ENCODE peak calls at places on chromosomes 5 and 9, in ten cellular contexts. One of them, this sample, is unnamed.

GRCh38 chr9:112325600-112325999 is 7.8 kb downstream of the PTBP3 start:
- DNase-seq in ovary: no peak
- DNase-seq in CD8-positive, alpha-beta memory T cell: no peak
- DNase-seq in lower lobe of right lung: no peak
- DNase-seq in prostate gland: peak; percentile 12
- DNase-seq in GM06990: no peak
- DNase-seq in lung: no peak
- DNase-seq in astrocyte: no peak
- DNase-seq in adrenal gland: no peak
- DNase-seq in fibroblast of pulmonary artery: no peak
- DNase-seq in this sample: no peak

GRCh38 chr5:180595381-180596114 is 4.2 kb upstream of the SCGB3A1 start:
- DNase-seq in fibroblast of pulmonary artery: no peak
- DNase-seq in CD8-positive, alpha-beta memory T cell: no peak
- DNase-seq in ovary: no peak
- DNase-seq in astrocyte: no peak
- DNase-seq in lower lobe of right lung: peak; percentile 55
- DNase-seq in adrenal gland: no peak
- DNase-seq in GM06990: no peak
- DNase-seq in lung: peak; percentile 34
- DNase-seq in prostate gland: peak; percentile 71
- DNase-seq in this sample: no peak

GRCh38 chr5:5250758-5251157 is 110.6 kb downstream of the ADAMTS16 start:
- DNase-seq in ovary: no peak
- DNase-seq in fibroblast of pulmonary artery: no peak
- DNase-seq in GM06990: no peak
- DNase-seq in prostate gland: no peak
- DNase-seq in CD8-positive, alpha-beta memory T cell: no peak
- DNase-seq in astrocyte: no peak
- DNase-seq in lower lobe of right lung: no peak
- DNase-seq in lung: no peak
- DNase-seq in adrenal gland: no peak
- DNase-seq in this sample: no peak

GRCh38 chr9:120941046-120941770 is 14.6 kb upstream of the TRAF1 start:
- DNase-seq in GM06990: no peak
- DNase-seq in fibroblast of pulmonary artery: peak; percentile 63
- DNase-seq in prostate gland: no peak
- DNase-seq in lung: no peak
- DNase-seq in lower lobe of right lung: no peak
- DNase-seq in adrenal gland: no peak
- DNase-seq in ovary: no peak
- DNase-seq in CD8-positive, alpha-beta memory T cell: no peak
- DNase-seq in astrocyte: peak; percentile 36
- DNase-seq in this sample: no peak

GRCh38 chr9:42852133-42852532 is 668.7 kb downstream of the SPATA31A6 start:
- DNase-seq in adrenal gland: peak; percentile 54
- DNase-seq in ovary: no peak
- DNase-seq in GM06990: peak; percentile 1
- DNase-seq in astrocyte: no peak
- DNase-seq in CD8-positive, alpha-beta memory T cell: no peak
- DNase-seq in prostate gland: no peak
- DNase-seq in lung: no peak
- DNase-seq in fibroblast of pulmonary artery: peak; percentile 3
- DNase-seq in lower lobe of right lung: no peak
- DNase-seq in this sample: no peak

GRCh38 chr5:91207248-91207647 is 175.9 kb downstream of the ARRDC3 start:
- DNase-seq in lung: no peak
- DNase-seq in prostate gland: no peak
- DNase-seq in ovary: no peak
- DNase-seq in adrenal gland: no peak
- DNase-seq in CD8-positive, alpha-beta memory T cell: no peak
- DNase-seq in GM06990: no peak
- DNase-seq in astrocyte: peak; percentile 24
- DNase-seq in lower lobe of right lung: no peak
- DNase-seq in fibroblast of pulmonary artery: peak; percentile 23
- DNase-seq in this sample: no peak

GRCh38 chr5:122129332-122129731 is at the start of gene ZNF474:
- DNase-seq in CD8-positive, alpha-beta memory T cell: no peak
- DNase-seq in adrenal gland: no peak
- DNase-seq in lower lobe of right lung: no peak
- DNase-seq in prostate gland: peak; percentile 22
- DNase-seq in lung: no peak
- DNase-seq in ovary: no peak
- DNase-seq in fibroblast of pulmonary artery: peak; percentile 97
- DNase-seq in astrocyte: peak; percentile 97
- DNase-seq in GM06990: no peak
- DNase-seq in this sample: peak; percentile 92

GRCh38 chr9:116574027-116574679 is 113.0 kb upstream of the TRIM32 start:
- DNase-seq in lung: peak; percentile 56
- DNase-seq in prostate gland: no peak
- DNase-seq in fibroblast of pulmonary artery: peak; percentile 30
- DNase-seq in adrenal gland: no peak
- DNase-seq in astrocyte: no peak
- DNase-seq in CD8-positive, alpha-beta memory T cell: no peak
- DNase-seq in ovary: no peak
- DNase-seq in GM06990: no peak
- DNase-seq in lower lobe of right lung: no peak
- DNase-seq in this sample: no peak

GRCh38 chr5:170960567-170960966 is 98.7 kb downstream of the RANBP17 start:
- DNase-seq in GM06990: no peak
- DNase-seq in prostate gland: no peak
- DNase-seq in lung: no peak
- DNase-seq in CD8-positive, alpha-beta memory T cell: no peak
- DNase-seq in astrocyte: no peak
- DNase-seq in adrenal gland: no peak
- DNase-seq in fibroblast of pulmonary artery: peak; percentile 24
- DNase-seq in lower lobe of right lung: no peak
- DNase-seq in ovary: no peak
- DNase-seq in this sample: no peak

GRCh38 chr5:39158127-39158593 is 61.2 kb downstream of the FYB1 start:
- DNase-seq in lung: no peak
- DNase-seq in astrocyte: no peak
- DNase-seq in prostate gland: no peak
- DNase-seq in ovary: no peak
- DNase-seq in lower lobe of right lung: peak; percentile 52
- DNase-seq in GM06990: no peak
- DNase-seq in adrenal gland: no peak
- DNase-seq in fibroblast of pulmonary artery: peak; percentile 68
- DNase-seq in CD8-positive, alpha-beta memory T cell: no peak
- DNase-seq in this sample: no peak

GRCh38 chr9:137159105-137160053 is 10.5 kb downstream of the LRRC26 start:
- DNase-seq in GM06990: no peak
- DNase-seq in lower lobe of right lung: no peak
- DNase-seq in ovary: no peak
- DNase-seq in prostate gland: no peak
- DNase-seq in adrenal gland: no peak
- DNase-seq in lung: no peak
- DNase-seq in fibroblast of pulmonary artery: no peak
- DNase-seq in CD8-positive, alpha-beta memory T cell: no peak
- DNase-seq in astrocyte: no peak
- DNase-seq in this sample: no peak

GRCh38 chr5:3856036-3856435 is 260.4 kb downstream of the IRX1 start:
- DNase-seq in CD8-positive, alpha-beta memory T cell: no peak
- DNase-seq in astrocyte: no peak
- DNase-seq in adrenal gland: no peak
- DNase-seq in prostate gland: no peak
- DNase-seq in ovary: no peak
- DNase-seq in lung: no peak
- DNase-seq in lower lobe of right lung: no peak
- DNase-seq in fibroblast of pulmonary artery: no peak
- DNase-seq in GM06990: no peak
- DNase-seq in this sample: no peak

GRCh38 chr5:3854069-3854741 is 258.6 kb downstream of the IRX1 start:
- DNase-seq in prostate gland: no peak
- DNase-seq in CD8-positive, alpha-beta memory T cell: no peak
- DNase-seq in fibroblast of pulmonary artery: no peak
- DNase-seq in GM06990: no peak
- DNase-seq in ovary: no peak
- DNase-seq in adrenal gland: no peak
- DNase-seq in lower lobe of right lung: no peak
- DNase-seq in lung: no peak
- DNase-seq in astrocyte: no peak
- DNase-seq in this sample: no peak

GRCh38 chr5:3853366-3853765 is 257.7 kb downstream of the IRX1 start:
- DNase-seq in CD8-positive, alpha-beta memory T cell: no peak
- DNase-seq in astrocyte: no peak
- DNase-seq in ovary: no peak
- DNase-seq in prostate gland: no peak
- DNase-seq in fibroblast of pulmonary artery: no peak
- DNase-seq in lung: no peak
- DNase-seq in lower lobe of right lung: no peak
- DNase-seq in GM06990: no peak
- DNase-seq in adrenal gland: no peak
- DNase-seq in this sample: no peak

DNA sequence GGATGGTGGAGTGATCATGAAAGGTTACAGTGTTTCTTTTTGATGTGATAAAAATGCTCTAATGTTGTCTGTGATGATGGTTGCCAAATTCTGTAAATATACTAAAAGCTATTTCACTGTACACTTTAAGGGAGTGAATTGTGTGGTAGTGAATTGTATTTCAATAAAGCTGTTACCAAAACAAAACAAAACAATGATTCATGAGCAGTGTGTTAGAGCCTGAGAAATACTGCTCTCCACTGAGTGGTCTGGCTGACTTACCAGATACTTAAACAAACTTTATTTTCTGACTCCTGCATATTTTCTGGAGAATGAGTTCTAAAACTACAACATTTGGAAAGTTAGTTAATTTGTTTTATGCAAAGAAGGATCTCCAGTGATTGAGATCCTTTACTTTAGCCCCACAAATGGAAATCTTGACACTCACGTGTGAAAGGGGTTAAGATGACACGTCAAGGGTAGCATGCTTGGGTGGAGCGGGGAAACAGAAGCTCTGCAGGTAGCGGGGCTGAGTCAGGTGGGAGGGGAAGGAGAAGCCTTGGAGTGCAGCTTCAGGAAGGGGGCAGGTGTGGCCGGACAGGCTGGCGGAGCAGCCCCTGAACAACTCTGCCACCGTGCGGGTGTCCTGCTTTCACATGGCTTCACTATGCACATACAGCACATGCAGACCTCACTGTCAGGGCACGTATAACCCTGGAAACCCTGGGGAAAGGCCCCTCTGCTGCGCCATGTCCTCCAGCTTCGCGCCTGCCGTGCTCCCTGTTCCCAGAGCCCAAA is 256.7 kb downstream of the IRX1 start:
- DNase-seq in lung: no peak
- DNase-seq in CD8-positive, alpha-beta memory T cell: no peak
- DNase-seq in lower lobe of right lung: no peak
- DNase-seq in GM06990: no peak
- DNase-seq in fibroblast of pulmonary artery: no peak
- DNase-seq in prostate gland: no peak
- DNase-seq in adrenal gland: no peak
- DNase-seq in astrocyte: no peak
- DNase-seq in ovary: no peak
- DNase-seq in this sample: no peak
- H3K4me3 ChIP-seq in lung: no peak overlapping the region
- H3K4me3 ChIP-seq in CD8-positive, alpha-beta memory T cell: no peak overlapping the region
- H3K4me3 ChIP-seq in lower lobe of right lung: no peak overlapping the region
- H3K4me3 ChIP-seq in GM06990: no peak overlapping the region
- H3K4me3 ChIP-seq in fibroblast of pulmonary artery: no peak overlapping the region
- H3K4me3 ChIP-seq in prostate gland: no peak overlapping the region
- H3K4me3 ChIP-seq in adrenal gland: no peak overlapping the region
- H3K4me3 ChIP-seq in astrocyte: no peak overlapping the region
- H3K4me3 ChIP-seq in ovary: no peak overlapping the region
- H3K4me3 ChIP-seq in this sample: no peak overlapping the region

DNA sequence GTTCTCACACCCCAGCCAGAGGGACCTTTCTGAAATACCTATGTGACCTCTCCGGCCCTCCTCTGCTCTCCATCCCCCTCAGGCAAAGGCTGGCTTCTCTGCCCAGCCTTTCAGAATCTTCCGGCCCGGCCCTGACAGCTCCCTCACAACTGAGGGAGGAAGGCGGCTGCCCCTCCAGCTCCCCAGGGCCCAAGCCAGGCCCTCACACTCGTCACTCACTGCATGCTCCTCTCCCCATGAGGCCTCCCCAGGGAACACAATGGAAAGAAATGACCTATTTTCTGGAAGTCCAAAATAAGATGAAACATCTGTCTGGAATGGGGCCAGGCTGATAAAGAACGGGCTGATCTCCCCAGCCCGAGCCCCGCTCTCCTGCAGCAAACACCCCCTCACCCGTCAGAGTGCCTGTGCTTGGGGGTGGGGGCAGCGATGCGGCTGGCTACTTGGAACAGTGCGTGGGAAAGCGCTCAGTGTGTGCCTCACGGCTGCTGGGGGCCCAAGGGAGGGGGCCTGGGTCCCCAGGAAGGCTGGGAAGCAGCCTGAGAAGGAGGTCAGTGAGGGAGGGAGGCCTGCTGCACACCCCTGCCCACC is 11.3 kb downstream of the PDGFRB start:
- DNase-seq in CD8-positive, alpha-beta memory T cell: no peak
- DNase-seq in prostate gland: no peak
- DNase-seq in ovary: peak; percentile 84
- DNase-seq in lung: peak; percentile 35
- DNase-seq in GM06990: no peak
- DNase-seq in adrenal gland: peak; percentile 81
- DNase-seq in astrocyte: peak; percentile 76
- DNase-seq in lower lobe of right lung: no peak
- DNase-seq in fibroblast of pulmonary artery: peak; percentile 96
- DNase-seq in this sample: peak; percentile 94
- H3K4me3 ChIP-seq in CD8-positive, alpha-beta memory T cell: no peak overlapping the region
- H3K4me3 ChIP-seq in prostate gland: no peak overlapping the region
- H3K4me3 ChIP-seq in ovary: peak overlapping the region; percentile 29
- H3K4me3 ChIP-seq in lung: no peak overlapping the region
- H3K4me3 ChIP-seq in GM06990: no peak overlapping the region
- H3K4me3 ChIP-seq in adrenal gland: no peak overlapping the region
- H3K4me3 ChIP-seq in astrocyte: no peak overlapping the region
- H3K4me3 ChIP-seq in lower lobe of right lung: peak overlapping the region; percentile 22
- H3K4me3 ChIP-seq in fibroblast of pulmonary artery: peak overlapping the region; percentile 29
- H3K4me3 ChIP-seq in this sample: peak overlapping the region; percentile 17

DNA sequence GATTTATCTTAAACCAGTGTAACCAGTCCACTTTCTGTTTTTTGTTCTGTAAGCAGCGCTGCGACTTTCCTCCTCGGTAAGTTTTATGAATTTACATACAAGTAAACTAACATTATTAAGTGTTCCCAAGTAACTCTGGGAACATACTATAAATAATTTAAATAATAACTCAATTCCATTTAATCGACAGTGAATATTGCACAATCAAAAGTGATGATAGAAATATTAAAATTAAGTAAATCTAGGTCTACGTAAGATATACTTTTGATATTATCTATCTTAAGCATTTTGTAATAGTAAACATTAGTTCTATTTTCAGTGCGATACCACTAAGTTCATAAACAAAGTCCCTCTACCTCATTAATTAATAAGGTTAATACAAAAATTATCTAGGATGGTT is 7.8 kb downstream of the NFIB start:
- DNase-seq in adrenal gland: no peak
- DNase-seq in GM06990: no peak
- DNase-seq in fibroblast of pulmonary artery: no peak
- DNase-seq in ovary: no peak
- DNase-seq in CD8-positive, alpha-beta memory T cell: no peak
- DNase-seq in astrocyte: no peak
- DNase-seq in lower lobe of right lung: no peak
- DNase-seq in prostate gland: no peak
- DNase-seq in lung: no peak
- DNase-seq in this sample: no peak
- H3K4me3 ChIP-seq in adrenal gland: no peak overlapping the region
- H3K4me3 ChIP-seq in GM06990: no peak overlapping the region
- H3K4me3 ChIP-seq in fibroblast of pulmonary artery: no peak overlapping the region
- H3K4me3 ChIP-seq in ovary: no peak overlapping the region
- H3K4me3 ChIP-seq in CD8-positive, alpha-beta memory T cell: no peak overlapping the region
- H3K4me3 ChIP-seq in astrocyte: no peak overlapping the region
- H3K4me3 ChIP-seq in lower lobe of right lung: no peak overlapping the region
- H3K4me3 ChIP-seq in prostate gland: no peak overlapping the region
- H3K4me3 ChIP-seq in lung: no peak overlapping the region
- H3K4me3 ChIP-seq in this sample: no peak overlapping the region

GRCh38 chr5:138054863-138055558 is 22.1 kb upstream of the FAM13B start:
- DNase-seq in astrocyte: peak; percentile 18
- DNase-seq in prostate gland: no peak
- DNase-seq in lung: no peak
- DNase-seq in GM06990: no peak
- DNase-seq in lower lobe of right lung: no peak
- DNase-seq in CD8-positive, alpha-beta memory T cell: no peak
- DNase-seq in ovary: no peak
- DNase-seq in fibroblast of pulmonary artery: peak; percentile 16
- DNase-seq in adrenal gland: no peak
- DNase-seq in this sample: no peak
- H3K4me3 ChIP-seq in astrocyte: no peak overlapping the region
- H3K4me3 ChIP-seq in prostate gland: no peak overlapping the region
- H3K4me3 ChIP-seq in lung: no peak overlapping the region
- H3K4me3 ChIP-seq in GM06990: no peak overlapping the region
- H3K4me3 ChIP-seq in lower lobe of right lung: no peak overlapping the region
- H3K4me3 ChIP-seq in CD8-positive, alpha-beta memory T cell: no peak overlapping the region
- H3K4me3 ChIP-seq in ovary: no peak overlapping the region
- H3K4me3 ChIP-seq in fibroblast of pulmonary artery: no peak overlapping the region
- H3K4me3 ChIP-seq in adrenal gland: no peak overlapping the region
- H3K4me3 ChIP-seq in this sample: no peak overlapping the region

This sample was measured in skeletal muscle cell.